ENCODE peak calls at places on chromosomes 11 and 22, in six cellular contexts. One of them, this sample, is unnamed.

GRCh38 chr11:67504023-67504949 is 877 bp downstream of the PITPNM1 start:
- DNase-seq in aorta: no peak
- DNase-seq in heart left ventricle: peak
- DNase-seq in effector memory CD4-positive, alpha-beta T cell: peak
- DNase-seq in cardiac muscle cell: peak
- DNase-seq in coronary artery: no peak
- DNase-seq in this sample: peak

GRCh38 chr22:33242078-33242477 is 183.9 kb upstream of the SYN3 start:
- DNase-seq in cardiac muscle cell: no peak
- DNase-seq in heart left ventricle: no peak
- DNase-seq in aorta: no peak
- DNase-seq in effector memory CD4-positive, alpha-beta T cell: no peak
- DNase-seq in coronary artery: no peak
- DNase-seq in this sample: no peak

GRCh38 chr22:46087336-46087690 is 63.0 kb upstream of the PPARA start:
- DNase-seq in heart left ventricle: no peak
- DNase-seq in cardiac muscle cell: no peak
- DNase-seq in effector memory CD4-positive, alpha-beta T cell: no peak
- DNase-seq in coronary artery: no peak
- DNase-seq in aorta: peak
- DNase-seq in this sample: no peak

GRCh38 chr22:19816372-19817119 is 38.1 kb downstream of the GNB1L start:
- DNase-seq in heart left ventricle: no peak
- DNase-seq in cardiac muscle cell: no peak
- DNase-seq in coronary artery: no peak
- DNase-seq in effector memory CD4-positive, alpha-beta T cell: no peak
- DNase-seq in aorta: no peak
- DNase-seq in this sample: no peak

GRCh38 chr11:12089473-12089872 is 20.9 kb upstream of the MICAL2 start:
- DNase-seq in heart left ventricle: no peak
- DNase-seq in effector memory CD4-positive, alpha-beta T cell: no peak
- DNase-seq in cardiac muscle cell: no peak
- DNase-seq in coronary artery: no peak
- DNase-seq in aorta: no peak
- DNase-seq in this sample: peak

GRCh38 chr22:38221908-38222796 is 20.4 kb downstream of the MAFF start:
- DNase-seq in aorta: no peak
- DNase-seq in effector memory CD4-positive, alpha-beta T cell: no peak
- DNase-seq in coronary artery: no peak
- DNase-seq in heart left ventricle: no peak
- DNase-seq in cardiac muscle cell: no peak
- DNase-seq in this sample: no peak

GRCh38 chr22:19868773-19869471 is 14.2 kb upstream of the GNB1L start:
- DNase-seq in aorta: peak
- DNase-seq in heart left ventricle: no peak
- DNase-seq in coronary artery: no peak
- DNase-seq in effector memory CD4-positive, alpha-beta T cell: no peak
- DNase-seq in cardiac muscle cell: no peak
- DNase-seq in this sample: peak

GRCh38 chr22:17733484-17733883 is 40.8 kb downstream of the BID start:
- DNase-seq in effector memory CD4-positive, alpha-beta T cell: no peak
- DNase-seq in coronary artery: no peak
- DNase-seq in aorta: no peak
- DNase-seq in heart left ventricle: no peak
- DNase-seq in cardiac muscle cell: no peak
- DNase-seq in this sample: no peak

GRCh38 chr11:36361901-36362391 is 65.9 kb downstream of the PRR5L start:
- DNase-seq in effector memory CD4-positive, alpha-beta T cell: no peak
- DNase-seq in cardiac muscle cell: peak
- DNase-seq in aorta: peak
- DNase-seq in coronary artery: no peak
- DNase-seq in heart left ventricle: no peak
- DNase-seq in this sample: peak

GRCh38 chr22:30079952-30080533 is at the start of gene HORMAD2:
- DNase-seq in cardiac muscle cell: peak
- DNase-seq in heart left ventricle: no peak
- DNase-seq in aorta: no peak
- DNase-seq in coronary artery: no peak
- DNase-seq in effector memory CD4-positive, alpha-beta T cell: no peak
- DNase-seq in this sample: no peak

GRCh38 chr11:130740819-130741218 is 175.5 kb downstream of the SNX19 start:
- DNase-seq in heart left ventricle: no peak
- DNase-seq in aorta: no peak
- DNase-seq in cardiac muscle cell: no peak
- DNase-seq in effector memory CD4-positive, alpha-beta T cell: no peak
- DNase-seq in coronary artery: no peak
- DNase-seq in this sample: no peak

GRCh38 chr11:48094643-48095339 is 114.4 kb downstream of the PTPRJ start:
- DNase-seq in coronary artery: no peak
- DNase-seq in cardiac muscle cell: no peak
- DNase-seq in effector memory CD4-positive, alpha-beta T cell: no peak
- DNase-seq in aorta: no peak
- DNase-seq in heart left ventricle: no peak
- DNase-seq in this sample: no peak

GRCh38 chr11:104665631-104666030 is 232.6 kb downstream of the CASP12 start:
- DNase-seq in effector memory CD4-positive, alpha-beta T cell: no peak
- DNase-seq in coronary artery: no peak
- DNase-seq in heart left ventricle: no peak
- DNase-seq in aorta: no peak
- DNase-seq in cardiac muscle cell: peak
- DNase-seq in this sample: no peak

GRCh38 chr11:23079382-23079813 is 219.1 kb upstream of the CCDC179 start:
- DNase-seq in effector memory CD4-positive, alpha-beta T cell: no peak
- DNase-seq in heart left ventricle: no peak
- DNase-seq in aorta: no peak
- DNase-seq in cardiac muscle cell: no peak
- DNase-seq in coronary artery: no peak
- DNase-seq in this sample: no peak

GRCh38 chr11:88482871-88483301 is 145.3 kb upstream of the CTSC start:
- DNase-seq in coronary artery: no peak
- DNase-seq in cardiac muscle cell: no peak
- DNase-seq in heart left ventricle: no peak
- DNase-seq in aorta: no peak
- DNase-seq in effector memory CD4-positive, alpha-beta T cell: no peak
- DNase-seq in this sample: no peak

GRCh38 chr11:97966901-97967300 is 1053.8 kb upstream of the CNTN5 start:
- DNase-seq in heart left ventricle: no peak
- DNase-seq in aorta: no peak
- DNase-seq in cardiac muscle cell: no peak
- DNase-seq in effector memory CD4-positive, alpha-beta T cell: no peak
- DNase-seq in coronary artery: no peak
- DNase-seq in this sample: no peak

GRCh38 chr22:32848226-32848625 is 46.7 kb downstream of the TIMP3 start:
- DNase-seq in cardiac muscle cell: no peak
- DNase-seq in heart left ventricle: no peak
- DNase-seq in coronary artery: no peak
- DNase-seq in aorta: no peak
- DNase-seq in effector memory CD4-positive, alpha-beta T cell: no peak
- DNase-seq in this sample: no peak

GRCh38 chr11:910044-910588 is 494 bp downstream of the CHID1 start:
- DNase-seq in coronary artery: no peak
- DNase-seq in heart left ventricle: no peak
- DNase-seq in aorta: no peak
- DNase-seq in effector memory CD4-positive, alpha-beta T cell: no peak
- DNase-seq in cardiac muscle cell: peak
- DNase-seq in this sample: no peak

GRCh38 chr11:107916671-107917241 is 11.5 kb upstream of the RAB39A start:
- DNase-seq in cardiac muscle cell: peak
- DNase-seq in coronary artery: no peak
- DNase-seq in heart left ventricle: peak
- DNase-seq in effector memory CD4-positive, alpha-beta T cell: no peak
- DNase-seq in aorta: no peak
- DNase-seq in this sample: no peak

DNA sequence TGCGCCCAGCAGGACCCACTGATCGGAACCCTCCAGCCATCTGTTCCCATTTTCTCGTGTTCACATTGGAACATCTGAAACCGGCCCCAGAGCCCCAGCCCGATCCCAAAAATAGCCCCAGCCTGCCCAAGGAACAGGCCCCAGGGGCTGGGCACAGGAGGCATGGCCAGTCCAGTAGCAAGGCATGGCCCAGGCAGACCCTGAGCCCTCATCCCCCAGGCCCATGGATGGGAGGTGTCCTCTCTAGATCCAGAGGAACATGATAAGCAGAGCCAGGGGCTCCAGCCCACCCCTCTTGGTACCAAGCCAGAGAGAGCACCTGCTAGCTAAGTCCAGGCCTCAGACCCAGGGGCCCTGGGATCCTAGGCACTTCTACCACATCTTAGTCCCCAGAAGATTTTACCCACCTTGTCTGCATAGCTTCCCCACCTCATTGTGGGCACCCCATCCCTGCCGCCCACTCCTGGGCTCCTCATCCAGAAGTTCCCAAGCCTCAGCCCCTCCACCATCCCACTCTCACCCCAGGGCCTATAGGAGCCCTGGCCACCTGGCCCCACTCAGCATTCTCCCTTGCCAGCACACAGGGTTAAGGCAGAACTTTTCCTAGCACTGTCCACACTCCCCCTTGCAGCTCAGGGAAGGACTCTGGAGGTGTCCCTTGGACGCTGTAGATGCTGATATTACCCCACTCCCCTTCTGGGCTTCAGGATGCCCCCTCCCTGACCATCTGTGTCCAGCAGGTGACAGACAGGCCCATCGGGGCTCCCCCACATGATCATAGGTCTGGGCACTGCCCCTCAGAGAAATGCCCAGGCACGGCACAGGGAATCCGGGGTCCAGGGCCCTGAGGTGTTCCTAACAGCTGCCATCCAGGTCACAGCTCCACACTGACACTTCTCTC is 9.5 kb downstream of the BCL9L start:
- DNase-seq in coronary artery: no peak
- DNase-seq in aorta: no peak
- DNase-seq in effector memory CD4-positive, alpha-beta T cell: no peak
- DNase-seq in heart left ventricle: no peak
- DNase-seq in cardiac muscle cell: no peak
- DNase-seq in this sample: peak
- H3K4me3 ChIP-seq in coronary artery: peak
- H3K4me3 ChIP-seq in aorta: no peak
- H3K4me3 ChIP-seq in effector memory CD4-positive, alpha-beta T cell: no peak
- H3K4me3 ChIP-seq in heart left ventricle: peak
- H3K4me3 ChIP-seq in cardiac muscle cell: no peak
- H3K4me3 ChIP-seq in this sample: peak

GRCh38 chr11:9616042-9616640 is 42.7 kb downstream of the WEE1 start:
- DNase-seq in coronary artery: no peak
- DNase-seq in heart left ventricle: no peak
- DNase-seq in cardiac muscle cell: peak
- DNase-seq in aorta: no peak
- DNase-seq in effector memory CD4-positive, alpha-beta T cell: no peak
- DNase-seq in this sample: no peak
- H3K4me3 ChIP-seq in coronary artery: no peak
- H3K4me3 ChIP-seq in heart left ventricle: no peak
- H3K4me3 ChIP-seq in cardiac muscle cell: no peak
- H3K4me3 ChIP-seq in aorta: no peak
- H3K4me3 ChIP-seq in effector memory CD4-positive, alpha-beta T cell: no peak
- H3K4me3 ChIP-seq in this sample: no peak

GRCh38 chr11:119317592-119318239 is 786 bp upstream of the MCAM start:
- DNase-seq in heart left ventricle: no peak
- DNase-seq in cardiac muscle cell: peak
- DNase-seq in aorta: no peak
- DNase-seq in coronary artery: no peak
- DNase-seq in effector memory CD4-positive, alpha-beta T cell: no peak
- DNase-seq in this sample: no peak
- H3K4me3 ChIP-seq in heart left ventricle: peak
- H3K4me3 ChIP-seq in cardiac muscle cell: peak
- H3K4me3 ChIP-seq in aorta: no peak
- H3K4me3 ChIP-seq in coronary artery: peak
- H3K4me3 ChIP-seq in effector memory CD4-positive, alpha-beta T cell: no peak
- H3K4me3 ChIP-seq in this sample: peak

DNA sequence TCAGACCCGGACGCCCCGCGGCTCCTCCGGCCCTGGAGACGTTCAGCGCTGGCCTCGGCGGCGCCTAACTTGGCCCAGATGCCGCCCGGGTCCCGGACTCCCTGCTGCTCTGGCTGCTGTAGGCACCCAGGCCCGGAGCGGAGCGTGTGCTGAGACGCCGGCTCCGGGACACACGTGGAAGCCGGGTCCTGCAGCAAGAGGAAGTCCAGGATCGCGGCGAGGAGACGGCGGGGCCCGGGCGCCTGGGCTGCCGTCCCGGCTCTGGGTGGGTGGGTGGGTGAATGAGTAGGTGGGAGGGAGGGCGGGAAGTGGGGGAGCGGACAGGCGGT is 223 bp downstream of the WT1 start:
- DNase-seq in cardiac muscle cell: peak
- DNase-seq in heart left ventricle: no peak
- DNase-seq in effector memory CD4-positive, alpha-beta T cell: no peak
- DNase-seq in coronary artery: no peak
- DNase-seq in aorta: no peak
- DNase-seq in this sample: no peak
- H3K4me3 ChIP-seq in cardiac muscle cell: peak
- H3K4me3 ChIP-seq in heart left ventricle: peak
- H3K4me3 ChIP-seq in effector memory CD4-positive, alpha-beta T cell: no peak
- H3K4me3 ChIP-seq in coronary artery: peak
- H3K4me3 ChIP-seq in aorta: no peak
- H3K4me3 ChIP-seq in this sample: no peak

DNA sequence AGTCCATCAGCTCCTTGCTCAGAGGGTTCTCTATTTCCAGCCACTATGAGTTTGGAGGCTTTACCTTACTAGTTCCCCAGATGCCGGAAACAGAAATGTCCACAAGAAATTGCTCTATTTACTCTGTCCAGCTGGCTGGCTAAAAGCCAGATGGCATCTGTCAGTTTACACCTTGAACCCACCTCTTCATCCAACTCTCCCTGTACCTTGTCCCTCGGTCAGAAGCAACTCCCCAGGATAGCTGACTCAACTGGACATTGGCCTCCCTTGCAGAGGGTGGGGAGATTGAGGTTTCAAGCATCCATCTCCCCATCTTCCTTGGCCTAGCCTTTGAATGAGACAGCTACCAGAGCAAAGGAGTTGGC is 1.7 kb downstream of the C2CD2L start:
- DNase-seq in aorta: no peak
- DNase-seq in heart left ventricle: no peak
- DNase-seq in coronary artery: no peak
- DNase-seq in cardiac muscle cell: no peak
- DNase-seq in effector memory CD4-positive, alpha-beta T cell: no peak
- DNase-seq in this sample: no peak
- H3K4me3 ChIP-seq in aorta: no peak
- H3K4me3 ChIP-seq in heart left ventricle: peak
- H3K4me3 ChIP-seq in coronary artery: peak
- H3K4me3 ChIP-seq in cardiac muscle cell: no peak
- H3K4me3 ChIP-seq in effector memory CD4-positive, alpha-beta T cell: peak
- H3K4me3 ChIP-seq in this sample: peak

GRCh38 chr11:122154227-122154626 is 38.2 kb upstream of the BLID start:
- DNase-seq in effector memory CD4-positive, alpha-beta T cell: no peak
- DNase-seq in cardiac muscle cell: no peak
- DNase-seq in coronary artery: no peak
- DNase-seq in heart left ventricle: no peak
- DNase-seq in aorta: no peak
- DNase-seq in this sample: no peak
- H3K4me3 ChIP-seq in effector memory CD4-positive, alpha-beta T cell: no peak
- H3K4me3 ChIP-seq in cardiac muscle cell: no peak
- H3K4me3 ChIP-seq in coronary artery: no peak
- H3K4me3 ChIP-seq in heart left ventricle: no peak
- H3K4me3 ChIP-seq in aorta: no peak
- H3K4me3 ChIP-seq in this sample: no peak

GRCh38 chr11:65429069-65429681 is 6.6 kb downstream of the NEAT1 start:
- DNase-seq in heart left ventricle: no peak
- DNase-seq in aorta: no peak
- DNase-seq in effector memory CD4-positive, alpha-beta T cell: no peak
- DNase-seq in coronary artery: peak
- DNase-seq in cardiac muscle cell: peak
- DNase-seq in this sample: peak
- H3K4me3 ChIP-seq in heart left ventricle: peak
- H3K4me3 ChIP-seq in aorta: no peak
- H3K4me3 ChIP-seq in effector memory CD4-positive, alpha-beta T cell: peak
- H3K4me3 ChIP-seq in coronary artery: peak
- H3K4me3 ChIP-seq in cardiac muscle cell: no peak
- H3K4me3 ChIP-seq in this sample: peak

GRCh38 chr22:39242389-39242808 is 2.4 kb downstream of the PDGFB start:
- DNase-seq in cardiac muscle cell: no peak
- DNase-seq in heart left ventricle: peak
- DNase-seq in aorta: no peak
- DNase-seq in coronary artery: no peak
- DNase-seq in effector memory CD4-positive, alpha-beta T cell: no peak
- DNase-seq in this sample: no peak
- H3K4me3 ChIP-seq in cardiac muscle cell: peak
- H3K4me3 ChIP-seq in heart left ventricle: peak
- H3K4me3 ChIP-seq in aorta: no peak
- H3K4me3 ChIP-seq in coronary artery: peak
- H3K4me3 ChIP-seq in effector memory CD4-positive, alpha-beta T cell: peak
- H3K4me3 ChIP-seq in this sample: peak

This sample was measured in tibial artery.